ENCODE peak calls at places on chromosomes 6 and 20, in four cellular contexts. I, U, S and N are unnamed samples.

GRCh38 chr6:131063028-131063763 is at the start of gene EPB41L2:
- DNase-seq in I (peak; percentile 94), U (peak; percentile 81), S (peak; percentile 77), N (peak; percentile 80)

GRCh38 chr6:106360989-106361430 is 493 bp downstream of the CRYBG1 start:
- DNase-seq in I (no peak), U (peak; percentile 41), S (peak; percentile 47), N (peak; percentile 65)

GRCh38 chr6:50272611-50273010 is 222.9 kb upstream of the DEFB112 start:
- DNase-seq in I (no peak), U (no peak), S (no peak), N (peak; percentile 61)

GRCh38 chr20:19975436-19975799 is 41.7 kb upstream of the NAA20 start:
- DNase-seq in I (peak; percentile 77), U (no peak), S (no peak), N (no peak)

GRCh38 chr6:154408906-154409500 is 52.4 kb upstream of the IPCEF1 start:
- DNase-seq in I (no peak), U (no peak), S (no peak), N (no peak)

GRCh38 chr20:32917191-32917950 is 58.6 kb downstream of the EFCAB8 start:
- DNase-seq in I (peak; percentile 56), U (no peak), S (no peak), N (no peak)

GRCh38 chr20:3659492-3660261 is 3.5 kb downstream of the GFRA4 start:
- DNase-seq in I (peak; percentile 46), U (no peak), S (no peak), N (no peak)

GRCh38 chr6:11493979-11494378 is 43.6 kb upstream of the TMEM170B start:
- DNase-seq in I (no peak), U (no peak), S (no peak), N (peak; percentile 20)

GRCh38 chr6:124798942-124799496 is 163.2 kb upstream of the RNF217 start:
- DNase-seq in I (no peak), U (no peak), S (no peak), N (no peak)

GRCh38 chr6:27502508-27503435 is 29.9 kb upstream of the ZNF184 start:
- DNase-seq in I (no peak), U (peak; percentile 80), S (peak; percentile 58), N (peak; percentile 81)

GRCh38 chr6:158018851-158019361 is 37.2 kb downstream of the SYNJ2 start:
- DNase-seq in I (no peak), U (no peak), S (no peak), N (no peak)
- H3K27ac ChIP-seq in I (peak overlapping the region; percentile 79), U (no peak overlapping the region), S (peak overlapping the region; percentile 19), N (no peak overlapping the region)

GRCh38 chr20:36591281-36591680 is 14.3 kb upstream of the RAB5IF start:
- DNase-seq in I (no peak), U (no peak), S (no peak), N (no peak)
- H3K4me3 ChIP-seq in I (no peak overlapping the region), U (no peak overlapping the region), S (no peak overlapping the region), N (no peak overlapping the region)

GRCh38 chr6:14118091-14118439 is 493 bp downstream of the CD83 start:
- DNase-seq in I (no peak), U (no peak), S (no peak), N (no peak)
- H3K27ac ChIP-seq in I (peak overlapping the region; percentile 38), U (peak overlapping the region; percentile 91), S (peak overlapping the region; percentile 30), N (no peak overlapping the region)

GRCh38 chr20:53918010-53918311 is 152.4 kb downstream of the BCAS1 start:
- DNase-seq in I (no peak), U (no peak), S (no peak), N (no peak)

GRCh38 chr20:53917145-53918009 is 153.0 kb downstream of the BCAS1 start:
- DNase-seq in I (peak; percentile 77), U (no peak), S (no peak), N (peak; percentile 65)

GRCh38 chr20:53914861-53915458 is 155.4 kb downstream of the BCAS1 start:
- DNase-seq in I (no peak), U (no peak), S (peak; percentile 22), N (no peak)

GRCh38 chr20:53915459-53916172 is 154.8 kb downstream of the BCAS1 start:
- DNase-seq in I (peak; percentile 96), U (peak; percentile 96), S (peak; percentile 99), N (peak; percentile 91)

DNA sequence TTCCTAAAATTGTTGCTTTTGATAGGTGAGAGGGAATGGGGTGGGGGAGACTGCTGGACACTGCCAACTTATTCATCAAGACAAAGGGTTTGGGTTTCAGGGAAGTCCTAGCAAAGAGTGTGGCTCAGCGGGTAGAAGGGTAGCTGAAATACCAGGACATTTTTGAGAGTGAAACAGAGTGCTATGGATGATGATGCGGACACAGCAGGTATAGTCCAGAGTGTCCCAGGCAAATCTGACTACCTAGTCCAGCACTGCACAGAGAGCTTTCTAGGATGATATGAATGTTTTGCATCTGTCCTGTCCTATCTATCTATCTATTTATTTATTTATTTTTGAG is 154.3 kb downstream of the BCAS1 start:
- DNase-seq in I (no peak), U (no peak), S (no peak), N (no peak)
- H3K4me3 ChIP-seq in I (peak overlapping the region; percentile 58), U (peak overlapping the region; percentile 91), S (peak overlapping the region; percentile 25), N (no peak overlapping the region)

DNA sequence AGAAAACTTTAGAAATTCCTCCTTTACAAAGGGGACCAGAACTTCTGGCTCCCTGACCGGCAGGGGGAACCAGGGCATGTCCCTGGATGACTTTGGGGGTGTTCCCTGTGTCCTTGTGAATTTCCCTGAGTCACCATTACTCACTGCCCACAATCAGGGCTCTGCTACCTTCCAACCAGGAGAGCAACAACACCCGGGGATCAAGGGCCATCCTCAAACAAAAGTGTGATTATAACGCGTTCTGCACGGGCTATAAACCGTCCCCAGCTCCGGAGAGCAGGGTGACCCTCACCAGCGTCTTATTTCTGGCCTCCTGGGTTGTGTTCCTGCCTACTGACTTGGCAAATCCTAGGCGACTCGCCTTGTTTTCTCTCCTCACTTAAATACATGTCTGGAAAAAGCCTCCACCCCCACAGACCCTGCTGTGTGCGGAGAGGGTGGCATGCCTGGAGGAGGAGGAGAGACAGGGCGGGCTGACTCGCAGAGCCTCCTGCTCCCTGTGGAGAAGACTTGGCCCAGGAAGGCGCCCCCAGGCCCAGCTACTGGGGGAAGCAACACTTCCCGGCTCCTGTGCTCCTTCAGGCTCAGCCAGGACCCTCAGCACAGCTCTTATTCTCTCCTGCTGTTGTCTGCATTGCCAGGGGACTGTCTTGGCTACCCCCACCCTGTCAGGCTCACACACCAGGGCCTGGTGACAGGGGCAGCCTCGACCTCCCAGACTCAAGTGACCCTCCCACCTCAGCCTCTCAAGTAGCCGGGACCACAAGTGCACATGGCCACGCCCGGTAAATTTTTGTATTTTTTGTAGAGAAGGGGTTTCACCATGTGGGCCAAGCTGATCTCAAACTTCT is 54.1 kb downstream of the FGD2 start:
- DNase-seq in I (peak; percentile 85), U (no peak), S (peak; percentile 95), N (peak; percentile 98)
- H3K27ac ChIP-seq in I (peak overlapping the region; percentile 82), U (no peak overlapping the region), S (peak overlapping the region; percentile 86), N (peak overlapping the region; percentile 83)

DNA sequence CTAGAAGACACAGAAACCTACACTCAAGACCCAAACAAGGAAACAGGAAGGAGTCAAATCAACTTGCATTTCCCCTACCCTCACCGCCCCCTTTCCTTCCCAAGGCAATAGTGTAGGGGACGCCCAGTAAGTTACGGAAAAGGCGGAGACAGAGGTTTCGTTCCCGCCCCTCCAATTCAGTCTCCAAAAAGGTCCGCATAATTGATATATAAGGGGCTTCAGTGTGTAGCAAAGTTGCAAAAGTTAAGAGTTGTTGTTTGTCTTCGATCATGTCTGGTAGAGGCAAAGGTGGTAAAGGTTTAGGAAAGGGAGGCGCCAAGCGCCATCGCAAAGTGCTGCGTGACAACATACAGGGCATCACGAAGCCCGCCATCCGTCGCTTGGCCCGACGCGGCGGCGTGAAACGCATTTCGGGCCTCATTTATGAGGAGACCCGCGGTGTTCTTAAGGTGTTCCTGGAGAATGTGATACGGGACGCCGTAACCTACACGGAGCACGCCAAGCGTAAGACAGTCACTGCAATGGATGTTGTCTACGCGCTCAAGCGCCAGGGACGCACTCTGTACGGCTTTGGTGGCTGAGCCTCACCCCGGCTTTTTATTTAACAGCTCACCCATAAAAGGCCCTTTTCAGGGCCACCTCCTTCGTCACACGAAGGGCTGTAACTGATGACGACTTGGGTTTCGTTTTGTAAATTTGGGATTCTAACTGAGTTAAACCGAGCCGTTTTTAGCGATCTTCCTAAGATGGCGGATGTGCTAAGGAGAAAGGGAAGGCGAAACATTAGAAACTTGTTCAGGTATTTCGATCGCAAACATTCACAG is 124.6 kb upstream of the BTN3A2 start:
- DNase-seq in I (peak; percentile 80), U (peak; percentile 79), S (peak; percentile 76), N (peak; percentile 34)
- H3K4me3 ChIP-seq in I (peak overlapping the region; percentile 51), U (peak overlapping the region; percentile 66), S (peak overlapping the region; percentile 46), N (peak overlapping the region; percentile 52)

GRCh38 chr6:159746759-159747158 is 15.1 kb upstream of the ACAT2 start:
- DNase-seq in I (no peak), U (no peak), S (no peak), N (no peak)

GRCh38 chr6:159754401-159754800 is 7.4 kb upstream of the ACAT2 start:
- DNase-seq in I (no peak), U (no peak), S (no peak), N (no peak)

GRCh38 chr6:159753081-159753872 is 8.6 kb upstream of the ACAT2 start:
- DNase-seq in I (no peak), U (no peak), S (no peak), N (no peak)

GRCh38 chr6:159754959-159755914 is 6.6 kb upstream of the ACAT2 start:
- DNase-seq in I (no peak), U (no peak), S (no peak), N (no peak)

GRCh38 chr6:159751448-159751847 is 10.4 kb upstream of the ACAT2 start:
- DNase-seq in I (no peak), U (no peak), S (no peak), N (no peak)
- H3K27ac ChIP-seq in I (no peak overlapping the region), U (no peak overlapping the region), S (no peak overlapping the region), N (no peak overlapping the region)

DNA sequence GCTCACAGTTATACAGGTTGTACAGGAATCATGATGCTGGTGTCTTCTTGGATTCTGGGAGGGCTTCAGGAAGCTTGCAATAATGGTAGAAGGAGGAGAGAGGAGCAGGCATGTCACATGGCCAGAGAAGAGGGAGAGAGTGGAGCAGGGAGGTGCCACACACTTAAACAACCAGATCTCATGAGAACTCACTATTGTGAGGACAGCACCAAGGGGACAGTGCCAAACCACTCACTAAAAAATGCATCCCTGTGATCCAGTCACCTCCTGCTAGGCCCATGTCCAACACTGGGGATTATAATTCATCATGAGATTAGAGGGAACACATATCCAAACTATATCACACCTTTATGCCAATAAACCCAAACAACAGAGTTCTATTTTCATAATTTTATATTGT is 67.2 kb downstream of the TRDN start:
- DNase-seq in I (no peak), U (no peak), S (no peak), N (no peak)
- H3K4me3 ChIP-seq in I (no peak overlapping the region), U (no peak overlapping the region), S (no peak overlapping the region), N (no peak overlapping the region)

DNA sequence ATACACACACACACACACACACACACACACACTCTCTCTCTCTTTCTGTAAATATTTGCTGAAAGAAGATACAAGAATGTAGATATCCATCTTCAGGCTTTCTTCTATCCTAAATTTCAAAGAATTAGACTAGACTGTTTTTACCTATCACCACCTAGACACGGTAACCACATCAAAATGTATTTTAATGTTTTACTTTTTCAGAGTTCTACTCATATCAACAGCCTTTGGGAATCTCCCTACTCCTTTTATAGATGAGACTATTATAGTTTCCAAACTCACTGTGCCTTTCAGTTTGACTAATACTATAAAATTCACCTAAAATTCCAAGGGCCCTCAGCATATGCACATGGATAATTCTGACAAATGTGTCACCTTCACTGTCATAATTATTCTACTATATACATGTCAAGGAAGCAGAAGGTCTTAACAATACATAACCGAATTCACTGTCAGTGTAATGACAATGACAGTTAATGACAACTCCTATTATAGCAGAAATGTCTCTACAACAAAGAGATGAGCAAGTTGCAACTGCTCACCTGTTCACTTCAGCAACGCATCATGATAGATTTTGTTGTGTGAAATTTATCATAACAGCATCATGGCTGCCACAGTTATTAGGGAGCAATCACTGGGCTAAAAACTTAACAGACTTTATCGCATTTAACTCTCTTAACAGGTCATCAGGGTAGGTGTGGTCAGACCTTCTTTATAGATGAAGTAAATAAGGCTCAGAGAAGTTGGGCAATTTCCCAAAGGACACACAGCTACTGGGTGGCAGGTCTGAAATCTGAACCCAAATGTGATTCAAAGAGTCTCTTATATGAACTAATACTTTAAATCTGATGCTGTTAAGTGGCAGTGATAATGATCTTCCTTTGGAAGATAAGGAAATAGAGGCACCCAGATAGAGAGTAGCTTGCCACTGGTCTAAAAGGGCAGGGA is 236.7 kb downstream of the GMPR start:
- DNase-seq in I (no peak), U (no peak), S (no peak), N (no peak)
- H3K27ac ChIP-seq in I (no peak overlapping the region), U (peak overlapping the region; percentile 52), S (peak overlapping the region; percentile 64), N (no peak overlapping the region)